ENCODE peak calls at places on chromosome 14, in nine cellular contexts. T is A549, Z is HCT116, M is uterus, N is ovary, O is stomach, W is GM12878, K is K562, R is lower leg skin. I is an unnamed sample.

GRCh38 chr14:50599700-50600444 is 39.9 kb downstream of the ATL1 start:
- DNase-seq in T (peak; percentile 62), Z (peak; percentile 38), M (no peak), N (no peak), O (no peak), W (no peak), K (peak; percentile 6), R (no peak), I (peak; percentile 62)

GRCh38 chr14:65429757-65430156 is 17.2 kb downstream of the FUT8 start:
- DNase-seq in T (no peak), Z (no peak), M (no peak), N (no peak), O (no peak), W (no peak), K (no peak), R (no peak), I (peak; percentile 19)

GRCh38 chr14:54252072-54252730 is 144.6 kb upstream of the CDKN3 start:
- DNase-seq in T (peak; percentile 63), Z (peak; percentile 95), M (no peak), N (no peak), O (no peak), W (no peak), K (no peak), R (no peak), I (no peak)

GRCh38 chr14:101113108-101113612 is 209.6 kb upstream of the RTL1 start:
- DNase-seq in T (no peak), Z (no peak), M (no peak), N (no peak), O (peak; percentile 22), W (no peak), K (no peak), R (no peak), I (no peak)

GRCh38 chr14:102683399-102684275 is 91.2 kb downstream of the RCOR1 start:
- DNase-seq in T (no peak), Z (no peak), M (no peak), N (no peak), O (peak; percentile 36), W (no peak), K (peak; percentile 60), R (no peak), I (no peak)

GRCh38 chr14:99612065-99612736 is 8.2 kb upstream of the CCDC85C start:
- DNase-seq in T (no peak), Z (no peak), M (no peak), N (no peak), O (peak; percentile 56), W (no peak), K (no peak), R (no peak), I (no peak)

GRCh38 chr14:101028971-101029667 is 125.6 kb upstream of the RTL1 start:
- DNase-seq in T (no peak), Z (no peak), M (no peak), N (peak; percentile 21), O (no peak), W (no peak), K (no peak), R (no peak), I (no peak)

GRCh38 chr14:50520947-50521815 is 11.2 kb downstream of the MAP4K5 start:
- DNase-seq in T (peak; percentile 66), Z (peak; percentile 45), M (no peak), N (no peak), O (no peak), W (peak; percentile 56), K (no peak), R (peak; percentile 58), I (peak; percentile 49)

GRCh38 chr14:103519837-103520212 is 2.8 kb downstream of the CKB start:
- DNase-seq in T (no peak), Z (no peak), M (peak; percentile 41), N (peak; percentile 72), O (peak; percentile 46), W (no peak), K (no peak), R (no peak), I (no peak)

GRCh38 chr14:103401223-103402214 is 16.3 kb downstream of the MARK3 start:
- DNase-seq in T (no peak), Z (no peak), M (no peak), N (no peak), O (no peak), W (no peak), K (no peak), R (no peak), I (no peak)

GRCh38 chr14:99572173-99572999 is 31.6 kb downstream of the CCDC85C start:
- DNase-seq in T (no peak), Z (no peak), M (no peak), N (no peak), O (no peak), W (no peak), K (peak; percentile 84), R (no peak), I (peak; percentile 68)

GRCh38 chr14:63229330-63230059 is 25.3 kb downstream of the RHOJ start:
- DNase-seq in T (no peak), Z (no peak), M (no peak), N (no peak), O (no peak), W (no peak), K (no peak), R (no peak), I (no peak)

GRCh38 chr14:74333909-74334308 is 14.4 kb upstream of the VRTN start:
- DNase-seq in T (no peak), Z (no peak), M (no peak), N (no peak), O (no peak), W (no peak), K (no peak), R (no peak), I (no peak)

GRCh38 chr14:95500772-95501401 is 15.6 kb downstream of the SYNE3 start:
- DNase-seq in T (peak; percentile 31), Z (no peak), M (peak; percentile 64), N (no peak), O (peak; percentile 51), W (no peak), K (no peak), R (no peak), I (peak; percentile 43)

GRCh38 chr14:101235042-101235871 is 326.0 kb upstream of the DIO3 start:
- DNase-seq in T (peak; percentile 70), Z (peak; percentile 26), M (peak; percentile 54), N (peak; percentile 70), O (peak; percentile 47), W (no peak), K (peak; percentile 74), R (peak; percentile 21), I (peak; percentile 66)

GRCh38 chr14:75547552-75548250 is 25.4 kb downstream of the BATF start:
- DNase-seq in T (no peak), Z (no peak), M (no peak), N (no peak), O (no peak), W (no peak), K (no peak), R (no peak), I (no peak)

GRCh38 chr14:75551021-75551420 is 27.4 kb upstream of the FLVCR2 start:
- DNase-seq in T (no peak), Z (no peak), M (no peak), N (no peak), O (no peak), W (no peak), K (no peak), R (no peak), I (no peak)

GRCh38 chr14:75545907-75546306 is 23.6 kb downstream of the BATF start:
- DNase-seq in T (no peak), Z (no peak), M (no peak), N (no peak), O (no peak), W (no peak), K (no peak), R (no peak), I (no peak)

GRCh38 chr14:75548544-75548943 is 26.3 kb downstream of the BATF start:
- DNase-seq in T (no peak), Z (no peak), M (no peak), N (no peak), O (no peak), W (no peak), K (no peak), R (no peak), I (no peak)

DNA sequence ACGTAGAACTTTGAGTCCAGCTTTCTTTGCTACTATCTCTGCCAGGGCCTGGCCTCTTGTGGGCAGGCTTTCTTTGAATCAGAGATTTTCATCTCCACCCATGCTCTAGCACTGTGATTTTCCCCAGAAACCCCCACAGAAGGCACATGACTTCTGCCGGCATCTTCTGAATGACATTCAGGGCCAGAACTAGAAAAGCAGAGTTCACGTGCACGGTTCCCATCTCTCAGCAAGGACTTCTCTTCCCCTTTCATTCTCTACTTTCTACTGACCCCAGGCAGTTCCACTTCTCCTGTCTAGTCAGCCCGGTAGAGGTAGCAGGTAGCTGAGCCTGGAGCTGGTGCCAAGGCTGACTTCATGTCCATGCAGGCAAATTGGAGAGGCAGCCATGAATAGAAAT is 26.9 kb downstream of the BATF start:
- DNase-seq in T (no peak), Z (no peak), M (no peak), N (no peak), O (no peak), W (peak; percentile 79), K (no peak), R (no peak), I (no peak)
- TF ChIP-seq POLR2A in T (no peak), Z (no peak), M (no peak), N (no peak), O (no peak), W (no peak), K (no peak), R (no peak), I (no peak)

GRCh38 chr14:20905661-20906060 is 14.5 kb downstream of the RNASE3 start:
- DNase-seq in T (no peak), Z (no peak), M (no peak), N (no peak), O (no peak), W (no peak), K (no peak), R (no peak), I (no peak)
- TF ChIP-seq POLR2A in T (no peak), Z (no peak), M (no peak), N (no peak), O (no peak), W (no peak), K (no peak), R (no peak), I (no peak)

DNA sequence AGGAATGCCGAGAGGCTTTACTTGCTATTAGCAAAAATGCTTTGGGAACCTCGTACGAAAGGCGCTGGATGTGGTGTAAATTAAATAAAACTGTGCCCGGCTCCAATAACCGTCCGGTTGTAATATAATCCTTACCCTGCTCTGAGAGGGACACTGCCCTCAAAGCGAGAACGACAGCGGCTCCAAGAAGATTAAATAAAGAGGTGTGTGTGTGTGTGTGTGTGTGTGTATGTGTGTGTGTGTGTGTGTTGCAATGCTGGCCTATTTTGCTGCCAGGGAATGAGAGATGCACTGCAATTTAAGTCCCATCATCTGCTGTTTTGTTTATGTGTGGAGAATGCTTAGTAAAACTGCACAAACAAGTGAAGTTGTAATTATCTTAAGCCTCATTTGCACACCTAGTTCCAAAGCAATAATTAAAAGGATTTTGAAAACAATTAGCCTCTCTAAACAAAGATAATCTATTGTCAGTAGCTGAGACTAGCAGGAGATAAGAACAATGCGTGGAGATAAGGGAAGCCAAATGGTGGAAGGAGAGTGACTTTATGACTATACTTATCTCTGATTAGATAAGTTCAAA is 1.2 kb upstream of the SIX1 start:
- DNase-seq in T (no peak), Z (no peak), M (no peak), N (no peak), O (no peak), W (no peak), K (no peak), R (no peak), I (no peak)
- TF ChIP-seq POLR2A in T (no peak), Z (no peak), M (no peak), N (no peak), O (no peak), W (no peak), K (no peak), R (no peak), I (no peak)

GRCh38 chr14:105554022-105554421 is 27.6 kb downstream of the TMEM121 start:
- DNase-seq in T (no peak), Z (no peak), M (no peak), N (no peak), O (no peak), W (no peak), K (no peak), R (no peak), I (no peak)
- TF ChIP-seq POLR2A in T (no peak), Z (no peak), M (no peak), N (no peak), O (no peak), W (no peak), K (no peak), R (no peak), I (no peak)

I was measured in erythroblast.